ENCODE peak calls at places on chromosomes 7 and 10, in seven cellular contexts. Y is myocyte; Q is T-cell; K is hypothalamus; G is mucosa of descending colon; M is skeletal muscle cell; J is stimulated activated CD4-positive, alpha-beta T cell treated with anti-CD3 and anti-CD28 coated beads, Interleukin-15, amount 100 ng/mL, for 1 hour. A is an unnamed sample.

GRCh38 chr7:127794551-127794950 is 142.6 kb downstream of the SND1 start:
- DNase-seq in Y (no peak), Q (no peak), K (no peak), G (no peak), M (no peak), J (no peak), A (no peak)

GRCh38 chr7:37916673-37917660 is at the start of gene SFRP4:
- DNase-seq in Y (peak), Q (no peak), K (no peak), G (peak), M (no peak), J (no peak), A (peak)

GRCh38 chr10:29714096-29714874 is 79.5 kb upstream of the SVIL start:
- DNase-seq in Y (peak), Q (no peak), K (no peak), G (no peak), M (peak), J (no peak), A (no peak)

GRCh38 chr7:50393076-50393475 is 57.1 kb downstream of the FIGNL1 start:
- DNase-seq in Y (no peak), Q (no peak), K (no peak), G (no peak), M (no peak), J (no peak), A (no peak)

GRCh38 chr10:10796061-10796773 is 221.5 kb upstream of the CELF2 start:
- DNase-seq in Y (peak), Q (no peak), K (no peak), G (no peak), M (no peak), J (no peak), A (no peak)

GRCh38 chr10:9814285-9814866 is 1203.3 kb upstream of the CELF2 start:
- DNase-seq in Y (peak), Q (no peak), K (no peak), G (no peak), M (peak), J (no peak), A (no peak)

GRCh38 chr7:48154792-48155413 is 16.4 kb upstream of the ABCA13 start:
- DNase-seq in Y (peak), Q (peak), K (no peak), G (peak), M (no peak), J (peak), A (no peak)

GRCh38 chr7:91945476-91945875 is 4.8 kb downstream of the AKAP9 start:
- DNase-seq in Y (peak), Q (no peak), K (no peak), G (no peak), M (no peak), J (no peak), A (no peak)

GRCh38 chr7:26011039-26011696 is 140.8 kb upstream of the NFE2L3 start:
- DNase-seq in Y (no peak), Q (no peak), K (no peak), G (no peak), M (no peak), J (no peak), A (no peak)

GRCh38 chr10:117680611-117681010 is 138.1 kb downstream of the EMX2 start:
- DNase-seq in Y (no peak), Q (no peak), K (no peak), G (no peak), M (no peak), J (no peak), A (no peak)

GRCh38 chr7:148982596-148983219 is 45.6 kb downstream of the PDIA4 start:
- DNase-seq in Y (peak), Q (no peak), K (no peak), G (no peak), M (no peak), J (no peak), A (peak)

GRCh38 chr10:93548376-93549071 is 17.9 kb upstream of the FFAR4 start:
- DNase-seq in Y (no peak), Q (no peak), K (no peak), G (no peak), M (no peak), J (no peak), A (no peak)

GRCh38 chr7:149773446-149774236 is at the start of gene ZNF467:
- DNase-seq in Y (peak), Q (peak), K (no peak), G (peak), M (no peak), J (peak), A (peak)

GRCh38 chr10:1213707-1214675 is 157.8 kb downstream of the WDR37 start:
- DNase-seq in Y (no peak), Q (no peak), K (no peak), G (no peak), M (no peak), J (no peak), A (no peak)

GRCh38 chr10:607545-608196 is 81.8 kb downstream of the DIP2C start:
- DNase-seq in Y (no peak), Q (no peak), K (no peak), G (no peak), M (no peak), J (no peak), A (no peak)

GRCh38 chr7:37511852-37512377 is 63.3 kb upstream of the ELMO1 start:
- DNase-seq in Y (no peak), Q (no peak), K (no peak), G (no peak), M (no peak), J (no peak), A (no peak)

GRCh38 chr10:48332871-48333216 is 26.4 kb downstream of the MAPK8 start:
- DNase-seq in Y (peak), Q (no peak), K (no peak), G (no peak), M (no peak), J (no peak), A (no peak)

GRCh38 chr10:93493162-93493561 is 3.2 kb upstream of the CEP55 start:
- DNase-seq in Y (no peak), Q (no peak), K (no peak), G (no peak), M (no peak), J (no peak), A (no peak)

GRCh38 chr7:123191132-123191531 is 8.6 kb downstream of the SLC13A1 start:
- DNase-seq in Y (peak), Q (no peak), K (no peak), G (no peak), M (no peak), J (no peak), A (no peak)

GRCh38 chr7:157553256-157553655 is 216.5 kb downstream of the DNAJB6 start:
- DNase-seq in Y (no peak), Q (no peak), K (no peak), G (peak), M (no peak), J (no peak), A (no peak)

A was measured in NCI-H1105.